ENCODE peak calls at places on chromosomes 2 and 18, in eight cellular contexts. One of them, this sample, is unnamed.

GRCh38 chr18:9952633-9953416 is 39.0 kb downstream of the VAPA start:
- DNase-seq in cardiac muscle cell: no peak
- DNase-seq in tibial artery: no peak
- DNase-seq in body of pancreas: no peak
- DNase-seq in brain microvascular endothelial cell: peak
- DNase-seq in bronchial epithelial cell: peak
- DNase-seq in CD4-positive, CD25-positive, alpha-beta regulatory T cell: no peak
- DNase-seq in stomach: no peak
- DNase-seq in this sample: no peak

GRCh38 chr2:236086971-236087465 is 81.2 kb downstream of the GBX2 start:
- DNase-seq in cardiac muscle cell: no peak
- DNase-seq in tibial artery: no peak
- DNase-seq in body of pancreas: no peak
- DNase-seq in brain microvascular endothelial cell: no peak
- DNase-seq in bronchial epithelial cell: no peak
- DNase-seq in CD4-positive, CD25-positive, alpha-beta regulatory T cell: no peak
- DNase-seq in stomach: no peak
- DNase-seq in this sample: no peak

GRCh38 chr2:191280304-191280703 is 35.1 kb downstream of the MYO1B start:
- DNase-seq in cardiac muscle cell: no peak
- DNase-seq in tibial artery: no peak
- DNase-seq in body of pancreas: no peak
- DNase-seq in brain microvascular endothelial cell: no peak
- DNase-seq in bronchial epithelial cell: no peak
- DNase-seq in CD4-positive, CD25-positive, alpha-beta regulatory T cell: no peak
- DNase-seq in stomach: no peak
- DNase-seq in this sample: no peak

GRCh38 chr18:63265322-63265721 is 54.2 kb downstream of the BCL2 start:
- DNase-seq in cardiac muscle cell: no peak
- DNase-seq in tibial artery: no peak
- DNase-seq in body of pancreas: no peak
- DNase-seq in brain microvascular endothelial cell: no peak
- DNase-seq in bronchial epithelial cell: no peak
- DNase-seq in CD4-positive, CD25-positive, alpha-beta regulatory T cell: no peak
- DNase-seq in stomach: no peak
- DNase-seq in this sample: no peak

GRCh38 chr2:62291517-62292137 is 95.7 kb downstream of the B3GNT2 start:
- DNase-seq in cardiac muscle cell: no peak
- DNase-seq in tibial artery: no peak
- DNase-seq in body of pancreas: no peak
- DNase-seq in brain microvascular endothelial cell: no peak
- DNase-seq in bronchial epithelial cell: no peak
- DNase-seq in CD4-positive, CD25-positive, alpha-beta regulatory T cell: no peak
- DNase-seq in stomach: no peak
- DNase-seq in this sample: no peak

GRCh38 chr2:156405586-156405985 is 30.6 kb upstream of the GPD2 start:
- DNase-seq in cardiac muscle cell: peak
- DNase-seq in tibial artery: peak
- DNase-seq in body of pancreas: peak
- DNase-seq in brain microvascular endothelial cell: peak
- DNase-seq in bronchial epithelial cell: peak
- DNase-seq in CD4-positive, CD25-positive, alpha-beta regulatory T cell: no peak
- DNase-seq in stomach: no peak
- DNase-seq in this sample: peak

GRCh38 chr2:194319222-194319992 is 1337.6 kb upstream of the SLC39A10 start:
- DNase-seq in cardiac muscle cell: no peak
- DNase-seq in tibial artery: no peak
- DNase-seq in body of pancreas: no peak
- DNase-seq in brain microvascular endothelial cell: no peak
- DNase-seq in bronchial epithelial cell: peak
- DNase-seq in CD4-positive, CD25-positive, alpha-beta regulatory T cell: no peak
- DNase-seq in stomach: no peak
- DNase-seq in this sample: no peak

GRCh38 chr18:51582551-51582950 is 385.1 kb upstream of the MEX3C start:
- DNase-seq in cardiac muscle cell: peak
- DNase-seq in tibial artery: no peak
- DNase-seq in body of pancreas: no peak
- DNase-seq in brain microvascular endothelial cell: no peak
- DNase-seq in bronchial epithelial cell: no peak
- DNase-seq in CD4-positive, CD25-positive, alpha-beta regulatory T cell: no peak
- DNase-seq in stomach: no peak
- DNase-seq in this sample: no peak

GRCh38 chr2:62140785-62141740 is 54.9 kb upstream of the B3GNT2 start:
- DNase-seq in cardiac muscle cell: no peak
- DNase-seq in tibial artery: no peak
- DNase-seq in body of pancreas: no peak
- DNase-seq in brain microvascular endothelial cell: no peak
- DNase-seq in bronchial epithelial cell: no peak
- DNase-seq in CD4-positive, CD25-positive, alpha-beta regulatory T cell: no peak
- DNase-seq in stomach: no peak
- DNase-seq in this sample: no peak

GRCh38 chr2:121532894-121533293 is 2.2 kb downstream of the RNU4ATAC start:
- DNase-seq in cardiac muscle cell: no peak
- DNase-seq in tibial artery: no peak
- DNase-seq in body of pancreas: no peak
- DNase-seq in brain microvascular endothelial cell: no peak
- DNase-seq in bronchial epithelial cell: peak
- DNase-seq in CD4-positive, CD25-positive, alpha-beta regulatory T cell: no peak
- DNase-seq in stomach: no peak
- DNase-seq in this sample: no peak

GRCh38 chr18:79532690-79533058 is 136.9 kb downstream of the NFATC1 start:
- DNase-seq in cardiac muscle cell: no peak
- DNase-seq in tibial artery: no peak
- DNase-seq in body of pancreas: no peak
- DNase-seq in brain microvascular endothelial cell: no peak
- DNase-seq in bronchial epithelial cell: no peak
- DNase-seq in CD4-positive, CD25-positive, alpha-beta regulatory T cell: no peak
- DNase-seq in stomach: no peak
- DNase-seq in this sample: no peak

GRCh38 chr2:110748489-110748867 is 16.1 kb downstream of the ACOXL start:
- DNase-seq in cardiac muscle cell: no peak
- DNase-seq in tibial artery: no peak
- DNase-seq in body of pancreas: no peak
- DNase-seq in brain microvascular endothelial cell: no peak
- DNase-seq in bronchial epithelial cell: peak
- DNase-seq in CD4-positive, CD25-positive, alpha-beta regulatory T cell: peak
- DNase-seq in stomach: peak
- DNase-seq in this sample: no peak

GRCh38 chr2:120985174-120985996 is 249.7 kb downstream of the GLI2 start:
- DNase-seq in cardiac muscle cell: no peak
- DNase-seq in tibial artery: no peak
- DNase-seq in body of pancreas: peak
- DNase-seq in brain microvascular endothelial cell: no peak
- DNase-seq in bronchial epithelial cell: no peak
- DNase-seq in CD4-positive, CD25-positive, alpha-beta regulatory T cell: no peak
- DNase-seq in stomach: no peak
- DNase-seq in this sample: no peak

GRCh38 chr2:164808776-164809175 is 32.8 kb downstream of the COBLL1 start:
- DNase-seq in cardiac muscle cell: peak
- DNase-seq in tibial artery: no peak
- DNase-seq in body of pancreas: no peak
- DNase-seq in brain microvascular endothelial cell: no peak
- DNase-seq in bronchial epithelial cell: no peak
- DNase-seq in CD4-positive, CD25-positive, alpha-beta regulatory T cell: no peak
- DNase-seq in stomach: no peak
- DNase-seq in this sample: peak

GRCh38 chr2:26382534-26382933 is 19.2 kb upstream of the DRC1 start:
- DNase-seq in cardiac muscle cell: no peak
- DNase-seq in tibial artery: no peak
- DNase-seq in body of pancreas: no peak
- DNase-seq in brain microvascular endothelial cell: no peak
- DNase-seq in bronchial epithelial cell: no peak
- DNase-seq in CD4-positive, CD25-positive, alpha-beta regulatory T cell: no peak
- DNase-seq in stomach: no peak
- DNase-seq in this sample: no peak

GRCh38 chr2:181123798-181124217 is 143.4 kb downstream of the UBE2E3 start:
- DNase-seq in cardiac muscle cell: peak
- DNase-seq in tibial artery: no peak
- DNase-seq in body of pancreas: no peak
- DNase-seq in brain microvascular endothelial cell: peak
- DNase-seq in bronchial epithelial cell: peak
- DNase-seq in CD4-positive, CD25-positive, alpha-beta regulatory T cell: peak
- DNase-seq in stomach: no peak
- DNase-seq in this sample: peak

GRCh38 chr18:5868218-5868904 is 27.0 kb downstream of the TMEM200C start:
- DNase-seq in cardiac muscle cell: peak
- DNase-seq in tibial artery: peak
- DNase-seq in body of pancreas: peak
- DNase-seq in brain microvascular endothelial cell: peak
- DNase-seq in bronchial epithelial cell: peak
- DNase-seq in CD4-positive, CD25-positive, alpha-beta regulatory T cell: no peak
- DNase-seq in stomach: peak
- DNase-seq in this sample: peak

GRCh38 chr2:235839974-235840373 is 328.2 kb downstream of the GBX2 start:
- DNase-seq in cardiac muscle cell: no peak
- DNase-seq in tibial artery: no peak
- DNase-seq in body of pancreas: no peak
- DNase-seq in brain microvascular endothelial cell: no peak
- DNase-seq in bronchial epithelial cell: no peak
- DNase-seq in CD4-positive, CD25-positive, alpha-beta regulatory T cell: no peak
- DNase-seq in stomach: no peak
- DNase-seq in this sample: no peak

GRCh38 chr2:96485350-96485749 is 19.8 kb downstream of the NEURL3 start:
- DNase-seq in cardiac muscle cell: no peak
- DNase-seq in tibial artery: no peak
- DNase-seq in body of pancreas: no peak
- DNase-seq in brain microvascular endothelial cell: no peak
- DNase-seq in bronchial epithelial cell: no peak
- DNase-seq in CD4-positive, CD25-positive, alpha-beta regulatory T cell: no peak
- DNase-seq in stomach: no peak
- DNase-seq in this sample: no peak

GRCh38 chr2:203328735-203329549 is 748 bp downstream of the ABI2 start:
- DNase-seq in cardiac muscle cell: peak
- DNase-seq in tibial artery: no peak
- DNase-seq in body of pancreas: peak
- DNase-seq in brain microvascular endothelial cell: peak
- DNase-seq in bronchial epithelial cell: peak
- DNase-seq in CD4-positive, CD25-positive, alpha-beta regulatory T cell: peak
- DNase-seq in stomach: no peak
- DNase-seq in this sample: peak

GRCh38 chr2:128202791-128203190 is 111.8 kb downstream of the UGGT1 start:
- DNase-seq in cardiac muscle cell: peak
- DNase-seq in tibial artery: no peak
- DNase-seq in body of pancreas: no peak
- DNase-seq in brain microvascular endothelial cell: no peak
- DNase-seq in bronchial epithelial cell: no peak
- DNase-seq in CD4-positive, CD25-positive, alpha-beta regulatory T cell: no peak
- DNase-seq in stomach: no peak
- DNase-seq in this sample: no peak

DNA sequence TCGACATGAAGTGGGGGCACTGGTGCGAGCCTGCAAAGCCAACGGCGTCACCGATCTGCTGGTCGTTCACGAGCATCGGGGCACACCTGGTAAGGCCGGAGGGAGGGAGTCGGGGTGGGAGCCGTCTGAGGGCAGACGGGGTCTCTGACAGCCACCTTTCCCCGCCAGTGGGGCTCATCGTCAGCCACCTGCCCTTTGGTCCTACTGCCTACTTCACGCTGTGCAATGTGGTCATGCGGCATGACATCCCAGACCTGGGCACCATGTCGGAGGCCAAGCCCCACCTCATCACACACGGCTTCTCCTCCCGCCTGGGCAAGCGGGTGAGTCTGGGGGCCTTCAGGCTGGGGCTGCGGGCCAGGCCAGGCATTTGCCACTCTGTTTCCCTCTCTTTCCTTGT is 2.9 kb downstream of the IMP4 start:
- DNase-seq in cardiac muscle cell: no peak
- DNase-seq in tibial artery: no peak
- DNase-seq in body of pancreas: no peak
- DNase-seq in brain microvascular endothelial cell: no peak
- DNase-seq in bronchial epithelial cell: no peak
- DNase-seq in CD4-positive, CD25-positive, alpha-beta regulatory T cell: no peak
- DNase-seq in stomach: no peak
- DNase-seq in this sample: no peak
- H3K4me3 ChIP-seq in cardiac muscle cell: no peak
- H3K4me3 ChIP-seq in tibial artery: no peak
- H3K4me3 ChIP-seq in body of pancreas: no peak
- H3K4me3 ChIP-seq in brain microvascular endothelial cell: no peak
- H3K4me3 ChIP-seq in bronchial epithelial cell: no peak
- H3K4me3 ChIP-seq in CD4-positive, CD25-positive, alpha-beta regulatory T cell: no peak
- H3K4me3 ChIP-seq in stomach: no peak
- H3K4me3 ChIP-seq in this sample: no peak

GRCh38 chr2:106542730-106543359 is 55.7 kb downstream of the CD8B2 start:
- DNase-seq in cardiac muscle cell: peak
- DNase-seq in tibial artery: peak
- DNase-seq in body of pancreas: peak
- DNase-seq in brain microvascular endothelial cell: peak
- DNase-seq in bronchial epithelial cell: peak
- DNase-seq in CD4-positive, CD25-positive, alpha-beta regulatory T cell: peak
- DNase-seq in stomach: peak
- DNase-seq in this sample: peak
- H3K4me3 ChIP-seq in cardiac muscle cell: no peak
- H3K4me3 ChIP-seq in tibial artery: peak
- H3K4me3 ChIP-seq in body of pancreas: no peak
- H3K4me3 ChIP-seq in brain microvascular endothelial cell: no peak
- H3K4me3 ChIP-seq in bronchial epithelial cell: no peak
- H3K4me3 ChIP-seq in CD4-positive, CD25-positive, alpha-beta regulatory T cell: peak
- H3K4me3 ChIP-seq in stomach: peak
- H3K4me3 ChIP-seq in this sample: peak

DNA sequence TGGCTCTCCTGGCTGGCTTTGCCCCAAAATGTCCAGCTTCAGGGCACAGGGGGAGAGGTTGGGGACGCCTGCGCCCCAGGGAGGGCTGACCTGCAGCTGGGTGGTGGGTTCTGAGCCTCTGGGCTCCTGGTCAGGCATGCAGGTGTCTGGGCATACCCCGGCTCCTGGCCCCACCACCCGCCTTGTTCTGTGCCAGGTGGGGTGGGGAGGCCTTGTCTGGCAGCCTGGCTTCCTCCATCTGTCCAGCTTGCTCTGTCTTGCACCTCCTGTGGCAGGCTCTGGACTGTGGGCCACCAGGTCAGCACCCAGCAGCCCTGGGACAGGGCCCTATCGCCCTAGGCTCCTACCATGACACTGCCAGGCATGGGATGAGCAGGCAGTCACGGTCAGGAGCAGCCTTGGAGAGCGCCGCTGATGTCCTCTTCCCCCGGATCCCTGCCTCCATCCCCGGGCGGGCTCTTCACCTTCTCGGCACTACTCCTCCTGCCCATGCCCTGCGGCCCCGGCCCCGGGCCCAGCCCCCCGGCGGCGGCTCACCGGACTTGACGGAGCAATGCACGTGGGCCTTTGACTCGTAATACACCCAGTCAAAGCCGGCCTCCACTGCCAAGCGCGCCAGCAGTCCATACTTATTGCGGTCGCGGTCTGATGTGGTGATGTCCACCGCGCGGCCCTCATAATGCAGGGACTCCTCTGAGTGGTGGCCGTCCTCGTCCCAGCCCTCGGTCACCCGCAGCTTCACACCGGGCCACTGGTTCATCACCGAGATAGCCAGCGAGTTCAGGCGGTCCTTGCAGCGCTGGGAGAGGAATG is 3.6 kb downstream of the IHH start:
- DNase-seq in cardiac muscle cell: no peak
- DNase-seq in tibial artery: no peak
- DNase-seq in body of pancreas: peak
- DNase-seq in brain microvascular endothelial cell: no peak
- DNase-seq in bronchial epithelial cell: no peak
- DNase-seq in CD4-positive, CD25-positive, alpha-beta regulatory T cell: no peak
- DNase-seq in stomach: peak
- DNase-seq in this sample: no peak
- H3K4me3 ChIP-seq in cardiac muscle cell: no peak
- H3K4me3 ChIP-seq in tibial artery: no peak
- H3K4me3 ChIP-seq in body of pancreas: no peak
- H3K4me3 ChIP-seq in brain microvascular endothelial cell: no peak
- H3K4me3 ChIP-seq in bronchial epithelial cell: no peak
- H3K4me3 ChIP-seq in CD4-positive, CD25-positive, alpha-beta regulatory T cell: no peak
- H3K4me3 ChIP-seq in stomach: peak
- H3K4me3 ChIP-seq in this sample: no peak

GRCh38 chr2:173652311-173652710 is 297.6 kb downstream of the CDCA7 start:
- DNase-seq in cardiac muscle cell: peak
- DNase-seq in tibial artery: no peak
- DNase-seq in body of pancreas: no peak
- DNase-seq in brain microvascular endothelial cell: peak
- DNase-seq in bronchial epithelial cell: peak
- DNase-seq in CD4-positive, CD25-positive, alpha-beta regulatory T cell: no peak
- DNase-seq in stomach: no peak
- DNase-seq in this sample: peak
- H3K4me3 ChIP-seq in cardiac muscle cell: no peak
- H3K4me3 ChIP-seq in tibial artery: no peak
- H3K4me3 ChIP-seq in body of pancreas: no peak
- H3K4me3 ChIP-seq in brain microvascular endothelial cell: no peak
- H3K4me3 ChIP-seq in bronchial epithelial cell: no peak
- H3K4me3 ChIP-seq in CD4-positive, CD25-positive, alpha-beta regulatory T cell: no peak
- H3K4me3 ChIP-seq in stomach: no peak
- H3K4me3 ChIP-seq in this sample: no peak